ENCODE peak calls at places on chromosomes 3 and 15, in four cellular contexts. H is cardiac fibroblast, L is Panc1, N is stomach. F is an unnamed sample.

GRCh38 chr3:111676177-111677021 is 81.3 kb upstream of the ZBED2 start:
- DNase-seq in H (peak), L (no peak), N (peak), F (peak)

GRCh38 chr3:155497930-155498647 is 204.6 kb upstream of the STRIT1 start:
- DNase-seq in H (peak), L (peak), N (no peak), F (peak)

GRCh38 chr3:100029689-100030088 is 84.6 kb downstream of the FILIP1L start:
- DNase-seq in H (no peak), L (no peak), N (no peak), F (no peak)

GRCh38 chr3:192935441-192935840 is 17.8 kb upstream of the MB21D2 start:
- DNase-seq in H (peak), L (no peak), N (no peak), F (no peak)

GRCh38 chr3:13040381-13041074 is 32.7 kb downstream of the IQSEC1 start:
- DNase-seq in H (no peak), L (no peak), N (no peak), F (no peak)

GRCh38 chr15:33309602-33310276 is 1.0 kb upstream of the RYR3 start:
- DNase-seq in H (peak), L (no peak), N (no peak), F (no peak)

GRCh38 chr3:173584834-173585831 is 187.6 kb downstream of the NLGN1 start:
- DNase-seq in H (peak), L (no peak), N (no peak), F (peak)

GRCh38 chr3:5304789-5305680 is 117.5 kb downstream of the EDEM1 start:
- DNase-seq in H (peak), L (peak), N (peak), F (peak)

GRCh38 chr3:118505784-118506183 is 528.9 kb downstream of the IGSF11 start:
- DNase-seq in H (no peak), L (no peak), N (no peak), F (no peak)

GRCh38 chr3:8506611-8507061 is 5.0 kb downstream of the LMCD1 start:
- DNase-seq in H (peak), L (no peak), N (no peak), F (no peak)

GRCh38 chr15:23686466-23687142 is 501 bp downstream of the NDN start:
- DNase-seq in H (no peak), L (no peak), N (no peak), F (peak)

GRCh38 chr15:100785181-100786138 is 94.2 kb upstream of the ALDH1A3 start:
- DNase-seq in H (no peak), L (no peak), N (no peak), F (peak)

GRCh38 chr3:10833855-10834414 is 17.9 kb downstream of the SLC6A11 start:
- DNase-seq in H (no peak), L (no peak), N (no peak), F (no peak)

GRCh38 chr3:10366681-10367101 is 45.8 kb upstream of the SEC13 start:
- DNase-seq in H (peak), L (peak), N (no peak), F (peak)

GRCh38 chr15:92112711-92113110 is 259.2 kb downstream of the SLCO3A1 start:
- DNase-seq in H (no peak), L (no peak), N (no peak), F (no peak)

GRCh38 chr3:118543823-118544222 is 490.8 kb downstream of the IGSF11 start:
- DNase-seq in H (no peak), L (no peak), N (no peak), F (no peak)

GRCh38 chr3:115819785-115820384 is 196.6 kb downstream of the GAP43 start:
- DNase-seq in H (peak), L (peak), N (peak), F (peak)

GRCh38 chr3:128621931-128622330 is 28.7 kb downstream of the RPN1 start:
- DNase-seq in H (no peak), L (no peak), N (no peak), F (no peak)

GRCh38 chr15:31108836-31109235 is 7.3 kb upstream of the TRPM1 start:
- DNase-seq in H (no peak), L (no peak), N (no peak), F (no peak)

GRCh38 chr15:70290708-70291107 is 193.0 kb upstream of the TLE3 start:
- DNase-seq in H (no peak), L (no peak), N (no peak), F (no peak)

GRCh38 chr15:88284441-88285106 is 28.0 kb upstream of the NTRK3 start:
- DNase-seq in H (no peak), L (no peak), N (no peak), F (no peak)

GRCh38 chr15:75042730-75043508 is 19.5 kb downstream of the PPCDC start:
- DNase-seq in H (peak), L (no peak), N (peak), F (peak)

GRCh38 chr15:40051616-40052415 is 12.8 kb upstream of the SRP14 start:
- DNase-seq in H (no peak), L (no peak), N (no peak), F (no peak)

GRCh38 chr15:31857194-31857593 is 173.1 kb upstream of the CHRNA7 start:
- DNase-seq in H (no peak), L (no peak), N (no peak), F (no peak)

GRCh38 chr3:43478380-43478779 is 143.4 kb downstream of the ANO10 start:
- DNase-seq in H (peak), L (no peak), N (no peak), F (no peak)

DNA sequence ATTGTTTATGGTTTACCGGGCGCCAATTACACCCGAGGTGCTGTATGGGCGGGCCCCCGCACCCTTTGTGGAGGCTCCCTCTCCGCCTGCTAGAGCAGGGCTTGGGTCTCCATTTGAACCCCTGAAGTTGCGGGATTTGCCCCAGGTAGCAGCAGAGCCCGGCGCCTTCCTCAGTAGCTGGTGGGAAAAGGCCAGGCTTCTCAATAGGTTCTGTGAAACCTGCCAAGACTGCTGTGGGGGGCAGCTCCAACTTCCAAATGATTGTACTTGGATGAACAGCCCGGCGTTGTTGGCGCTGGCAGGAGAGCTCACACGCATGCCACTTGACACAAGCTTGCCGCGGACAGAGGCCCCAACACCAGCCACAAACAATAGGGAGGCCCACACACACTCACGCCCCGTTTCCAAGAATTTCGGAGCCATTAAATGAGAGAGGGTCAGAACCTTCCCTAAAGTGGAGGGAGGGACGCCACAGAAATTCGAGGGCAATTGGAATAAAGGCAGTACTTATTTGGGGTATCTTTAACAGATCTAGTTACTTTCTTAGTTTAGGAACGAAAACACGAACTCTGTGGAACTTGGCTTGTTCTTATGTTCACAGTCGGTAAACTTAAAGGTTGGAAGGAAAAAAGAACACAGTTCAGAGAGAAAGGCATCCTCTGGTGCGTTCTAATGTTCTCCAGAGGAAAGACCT is 1.4 kb downstream of the EPHB3 start:
- DNase-seq in H (no peak), L (no peak), N (no peak), F (peak)
- H3K4me3 ChIP-seq in H (no peak), L (peak), N (peak), F (peak)

GRCh38 chr3:56985460-56986327 is 74.8 kb upstream of the SPATA12 start:
- DNase-seq in H (no peak), L (no peak), N (no peak), F (peak)
- TF ChIP-seq CTCF in H (no peak), L (no peak), N (no peak), F (peak)

DNA sequence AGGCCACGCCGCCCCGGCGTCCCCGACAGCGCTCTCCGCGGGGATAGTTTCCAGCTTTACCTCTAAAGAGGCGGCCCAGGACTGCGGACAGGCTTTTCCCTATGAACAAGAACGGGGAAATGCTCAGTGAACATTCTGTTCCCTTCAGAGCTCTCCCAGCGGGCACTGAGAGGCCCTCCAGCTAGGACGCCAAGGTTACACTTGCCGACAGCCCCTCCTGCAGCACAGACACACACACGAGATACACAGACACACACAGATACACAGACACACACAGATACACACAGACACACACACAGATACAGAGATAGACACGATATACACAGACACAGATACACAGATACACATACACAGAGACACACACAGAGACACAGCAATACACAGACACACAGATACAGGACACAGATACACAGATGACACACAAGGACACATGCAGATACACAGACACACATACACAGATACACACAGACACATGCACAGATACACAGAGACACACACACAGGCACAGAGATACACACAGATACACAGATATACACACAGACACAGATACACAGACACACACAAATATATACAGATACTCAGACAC is 533 bp upstream of the OCA2 start:
- DNase-seq in H (no peak), L (no peak), N (no peak), F (no peak)
- H3K4me3 ChIP-seq in H (no peak), L (no peak), N (peak), F (no peak)

GRCh38 chr15:68666812-68667450 is 88.1 kb downstream of the CORO2B start:
- DNase-seq in H (no peak), L (no peak), N (no peak), F (no peak)

GRCh38 chr15:68666120-68666811 is 87.5 kb downstream of the CORO2B start:
- DNase-seq in H (no peak), L (no peak), N (no peak), F (no peak)

GRCh38 chr15:68668926-68669600 is 90.3 kb downstream of the CORO2B start:
- DNase-seq in H (no peak), L (no peak), N (no peak), F (no peak)

GRCh38 chr15:68672251-68672650 is 93.5 kb downstream of the CORO2B start:
- DNase-seq in H (no peak), L (no peak), N (no peak), F (no peak)

GRCh38 chr15:68667800-68668625 is 89.2 kb downstream of the CORO2B start:
- DNase-seq in H (no peak), L (no peak), N (no peak), F (no peak)
- TF ChIP-seq CTCF in H (no peak), L (no peak), N (no peak), F (no peak)